ENCODE peak calls at places on chromosomes 11 and 22, in six cellular contexts. C is mesothelial cell of epicardium; Y is Panc1; E is psoas muscle; X is NCI-H2227 treated with DMSO at 0.1 percent for 48 hours; D is activated naive CD4-positive, alpha-beta T cell treated with anti-CD3 and anti-CD28 coated beads for 36 hours. T is an unnamed sample.

GRCh38 chr11:128022007-128022368 is 565.4 kb downstream of the ETS1 start:
- DNase-seq in X (no peak), D (peak), Y (no peak), E (no peak), C (no peak), T (no peak)

GRCh38 chr11:110366234-110366633 is 63.5 kb upstream of the FDX1 start:
- DNase-seq in X (no peak), C (peak), E (no peak), D (no peak), Y (no peak), T (peak)

GRCh38 chr11:2289859-2290258 is 11.9 kb downstream of the C11orf21 start:
- DNase-seq in E (no peak), C (no peak), X (no peak), Y (no peak), D (no peak), T (no peak)

GRCh38 chr11:77672276-77672675 is 34.7 kb upstream of the CLNS1A start:
- DNase-seq in E (no peak), X (no peak), Y (no peak), C (no peak), D (no peak), T (no peak)

GRCh38 chr11:109034341-109034696 is 369.4 kb downstream of the DDX10 start:
- DNase-seq in X (no peak), C (no peak), E (no peak), D (no peak), Y (no peak), T (no peak)

GRCh38 chr22:23178512-23179254 is 1.6 kb upstream of the BCR start:
- DNase-seq in C (no peak), D (peak), E (peak), X (peak), Y (peak), T (peak)

GRCh38 chr11:11985016-11985715 is 23.3 kb downstream of the DKK3 start:
- DNase-seq in C (no peak), E (no peak), Y (no peak), X (no peak), D (no peak), T (no peak)

GRCh38 chr22:49522582-49523373 is 304.9 kb downstream of the BRD1 start:
- DNase-seq in C (no peak), D (no peak), E (no peak), X (no peak), Y (no peak), T (no peak)

GRCh38 chr11:70854891-70855556 is 397.4 kb downstream of the SHANK2 start:
- DNase-seq in D (no peak), C (no peak), X (peak), Y (no peak), E (no peak), T (no peak)

GRCh38 chr11:78420796-78421209 is 3.2 kb upstream of the GAB2 start:
- DNase-seq in D (peak), Y (no peak), X (peak), C (no peak), E (peak), T (no peak)

GRCh38 chr22:31036671-31037550 is 44.2 kb upstream of the SMTN start:
- DNase-seq in D (no peak), Y (no peak), X (no peak), C (no peak), E (peak), T (peak)

GRCh38 chr22:40951795-40952602 is 821 bp downstream of the RBX1 start:
- DNase-seq in D (no peak), X (no peak), C (no peak), E (no peak), Y (no peak), T (no peak)

GRCh38 chr22:28711820-28712777 is 29.5 kb downstream of the CHEK2 start:
- DNase-seq in C (no peak), D (no peak), E (no peak), Y (no peak), X (peak), T (no peak)

GRCh38 chr11:10483174-10483573 is 28.1 kb downstream of the AMPD3 start:
- DNase-seq in C (no peak), X (no peak), Y (no peak), D (no peak), E (no peak), T (no peak)

GRCh38 chr11:125637840-125638239 is 12.9 kb downstream of the CHEK1 start:
- DNase-seq in C (no peak), E (no peak), Y (no peak), D (no peak), X (no peak), T (no peak)

GRCh38 chr11:130449996-130450419 is 1.6 kb downstream of the ADAMTS15 start:
- DNase-seq in C (no peak), D (no peak), E (peak), X (peak), Y (no peak), T (peak)

GRCh38 chr11:40129276-40129675 is 1330.2 kb downstream of the LRRC4C start:
- DNase-seq in D (no peak), C (no peak), Y (no peak), X (peak), E (no peak), T (no peak)

GRCh38 chr11:106998126-106998525 is 20.1 kb downstream of the GUCY1A2 start:
- DNase-seq in C (no peak), X (no peak), D (no peak), E (no peak), Y (no peak), T (no peak)

GRCh38 chr22:28855355-28856094 is 27.8 kb upstream of the ZNRF3 start:
- DNase-seq in E (no peak), C (no peak), X (peak), D (peak), Y (peak), T (no peak)

GRCh38 chr11:3826721-3827120 is 14.0 kb downstream of the RHOG start:
- DNase-seq in E (no peak), Y (no peak), D (no peak), C (no peak), X (no peak), T (no peak)

GRCh38 chr22:17830041-17830961 is 56.0 kb upstream of the BID start:
- DNase-seq in E (peak), X (peak), Y (peak), C (peak), D (peak), T (peak)

GRCh38 chr11:26649884-26650283 is 72.0 kb downstream of the SLC5A12 start:
- DNase-seq in Y (peak), E (no peak), C (peak), X (no peak), D (peak), T (no peak)

GRCh38 chr11:68010058-68011041 is at the start of gene ALDH3B1:
- DNase-seq in X (no peak), E (peak), Y (no peak), C (no peak), D (no peak), T (peak)

GRCh38 chr11:29783506-29783905 is 233.3 kb downstream of the KCNA4 start:
- DNase-seq in X (no peak), Y (no peak), D (no peak), C (no peak), E (no peak), T (no peak)

GRCh38 chr11:111561801-111562325 is 21.3 kb downstream of the LAYN start:
- DNase-seq in E (no peak), X (no peak), D (no peak), C (no peak), Y (peak), T (no peak)

GRCh38 chr22:50016308-50016987 is 3.9 kb upstream of the IL17REL start:
- DNase-seq in D (no peak), X (no peak), E (no peak), C (no peak), Y (no peak), T (no peak)

GRCh38 chr22:47967841-47968240 is 1205.4 kb downstream of the TBC1D22A start:
- DNase-seq in C (no peak), Y (no peak), D (no peak), X (no peak), E (no peak), T (no peak)

GRCh38 chr11:35990170-35990569 is 46.3 kb downstream of the LDLRAD3 start:
- DNase-seq in D (no peak), E (no peak), Y (no peak), C (no peak), X (no peak), T (no peak)

GRCh38 chr11:13668957-13669521 is 571 bp downstream of the FAR1 start:
- DNase-seq in D (peak), X (no peak), E (no peak), Y (no peak), C (peak), T (peak)

GRCh38 chr11:109422755-109423113 is 744 bp downstream of the C11orf87 start:
- DNase-seq in C (no peak), D (no peak), Y (no peak), X (no peak), E (no peak), T (no peak)

GRCh38 chr11:44536779-44537516 is 28.5 kb upstream of the CD82 start:
- DNase-seq in D (no peak), X (no peak), Y (no peak), E (no peak), C (no peak), T (no peak)

GRCh38 chr11:61162092-61162935 is 1.1 kb upstream of the VPS37C start:
- DNase-seq in C (no peak), Y (no peak), D (peak), E (no peak), X (peak), T (no peak)